ENCODE peak calls at places on chromosomes 16 and 17, in five cellular contexts. One of them, this sample, is unnamed.

GRCh38 chr16:28316056-28316455 is 23.7 kb downstream of the SBK1 start:
- DNase-seq in heart right ventricle: no peak
- DNase-seq in aorta: peak
- DNase-seq in body of pancreas: no peak
- DNase-seq in DND-41: no peak
- DNase-seq in this sample: no peak

GRCh38 chr17:80786470-80786869 is 205.2 kb upstream of the CHMP6 start:
- DNase-seq in body of pancreas: no peak
- DNase-seq in DND-41: no peak
- DNase-seq in heart right ventricle: no peak
- DNase-seq in aorta: no peak
- DNase-seq in this sample: no peak

GRCh38 chr17:76022285-76022684 is 4.8 kb downstream of the EVPL start:
- DNase-seq in DND-41: no peak
- DNase-seq in heart right ventricle: no peak
- DNase-seq in aorta: no peak
- DNase-seq in body of pancreas: no peak
- DNase-seq in this sample: no peak

GRCh38 chr17:63113167-63113566 is 147.1 kb downstream of the TANC2 start:
- DNase-seq in aorta: no peak
- DNase-seq in heart right ventricle: no peak
- DNase-seq in body of pancreas: no peak
- DNase-seq in DND-41: no peak
- DNase-seq in this sample: no peak

GRCh38 chr17:64940055-64940454 is 20.8 kb upstream of the LRRC37A3 start:
- DNase-seq in body of pancreas: no peak
- DNase-seq in heart right ventricle: no peak
- DNase-seq in aorta: no peak
- DNase-seq in DND-41: no peak
- DNase-seq in this sample: no peak

GRCh38 chr17:55763856-55764255 is 13.0 kb downstream of the PCTP start:
- DNase-seq in DND-41: no peak
- DNase-seq in heart right ventricle: no peak
- DNase-seq in aorta: no peak
- DNase-seq in body of pancreas: no peak
- DNase-seq in this sample: no peak

GRCh38 chr17:33945641-33946546 is 309.2 kb upstream of the CCL2 start:
- DNase-seq in aorta: no peak
- DNase-seq in DND-41: no peak
- DNase-seq in body of pancreas: no peak
- DNase-seq in heart right ventricle: no peak
- DNase-seq in this sample: no peak

GRCh38 chr16:50576403-50577113 is 28.4 kb downstream of the NKD1 start:
- DNase-seq in body of pancreas: no peak
- DNase-seq in DND-41: no peak
- DNase-seq in aorta: peak
- DNase-seq in heart right ventricle: no peak
- DNase-seq in this sample: no peak

GRCh38 chr16:80569440-80570105 is 28.8 kb downstream of the DYNLRB2 start:
- DNase-seq in body of pancreas: no peak
- DNase-seq in heart right ventricle: no peak
- DNase-seq in aorta: no peak
- DNase-seq in DND-41: no peak
- DNase-seq in this sample: no peak

GRCh38 chr17:11986939-11987329 is 10.3 kb downstream of the ZNF18 start:
- DNase-seq in body of pancreas: no peak
- DNase-seq in heart right ventricle: no peak
- DNase-seq in aorta: no peak
- DNase-seq in DND-41: no peak
- DNase-seq in this sample: no peak

GRCh38 chr17:40032322-40033320 is 17.4 kb downstream of the CSF3 start:
- DNase-seq in body of pancreas: peak
- DNase-seq in heart right ventricle: peak
- DNase-seq in DND-41: no peak
- DNase-seq in aorta: no peak
- DNase-seq in this sample: peak

GRCh38 chr17:77445908-77446535 is 305.3 kb downstream of the SEC14L1 start:
- DNase-seq in body of pancreas: peak
- DNase-seq in DND-41: peak
- DNase-seq in aorta: no peak
- DNase-seq in heart right ventricle: no peak
- DNase-seq in this sample: peak
- H3K27ac ChIP-seq in body of pancreas: peak
- H3K27ac ChIP-seq in DND-41: peak
- H3K27ac ChIP-seq in aorta: no peak
- H3K27ac ChIP-seq in heart right ventricle: peak
- H3K27ac ChIP-seq in this sample: peak

DNA sequence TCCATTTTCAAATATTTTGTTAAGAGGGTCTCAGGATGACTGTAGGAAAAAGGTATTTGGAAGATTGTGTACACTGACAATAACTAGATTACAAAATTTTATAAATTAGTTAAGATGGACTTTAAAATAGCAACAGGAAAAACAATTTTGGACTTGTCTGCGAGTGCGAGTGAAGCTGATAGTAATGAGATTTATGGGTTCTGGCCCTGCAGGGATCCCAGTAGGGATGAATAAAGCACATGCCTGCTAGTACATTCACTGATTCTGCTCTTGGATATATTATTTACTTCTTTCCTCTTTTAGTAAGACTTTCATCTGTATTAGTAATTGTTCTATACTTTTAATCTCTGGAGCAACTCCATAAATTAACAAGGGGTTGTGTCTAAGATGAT is 28.2 kb downstream of the PRKCA start:
- DNase-seq in aorta: no peak
- DNase-seq in heart right ventricle: no peak
- DNase-seq in body of pancreas: no peak
- DNase-seq in DND-41: no peak
- DNase-seq in this sample: no peak
- H3K27ac ChIP-seq in aorta: no peak
- H3K27ac ChIP-seq in heart right ventricle: no peak
- H3K27ac ChIP-seq in body of pancreas: no peak
- H3K27ac ChIP-seq in DND-41: peak
- H3K27ac ChIP-seq in this sample: no peak

GRCh38 chr17:2900842-2901241 is 104.6 kb downstream of the RAP1GAP2 start:
- DNase-seq in heart right ventricle: no peak
- DNase-seq in DND-41: no peak
- DNase-seq in body of pancreas: no peak
- DNase-seq in aorta: no peak
- DNase-seq in this sample: no peak

GRCh38 chr17:2901582-2901981 is 105.3 kb downstream of the RAP1GAP2 start:
- DNase-seq in heart right ventricle: peak
- DNase-seq in body of pancreas: peak
- DNase-seq in DND-41: no peak
- DNase-seq in aorta: no peak
- DNase-seq in this sample: no peak

GRCh38 chr17:2897605-2898004 is 101.4 kb downstream of the RAP1GAP2 start:
- DNase-seq in aorta: no peak
- DNase-seq in heart right ventricle: no peak
- DNase-seq in DND-41: no peak
- DNase-seq in body of pancreas: peak
- DNase-seq in this sample: no peak

GRCh38 chr17:2898255-2898926 is 102.2 kb downstream of the RAP1GAP2 start:
- DNase-seq in DND-41: no peak
- DNase-seq in heart right ventricle: no peak
- DNase-seq in body of pancreas: peak
- DNase-seq in aorta: no peak
- DNase-seq in this sample: peak

DNA sequence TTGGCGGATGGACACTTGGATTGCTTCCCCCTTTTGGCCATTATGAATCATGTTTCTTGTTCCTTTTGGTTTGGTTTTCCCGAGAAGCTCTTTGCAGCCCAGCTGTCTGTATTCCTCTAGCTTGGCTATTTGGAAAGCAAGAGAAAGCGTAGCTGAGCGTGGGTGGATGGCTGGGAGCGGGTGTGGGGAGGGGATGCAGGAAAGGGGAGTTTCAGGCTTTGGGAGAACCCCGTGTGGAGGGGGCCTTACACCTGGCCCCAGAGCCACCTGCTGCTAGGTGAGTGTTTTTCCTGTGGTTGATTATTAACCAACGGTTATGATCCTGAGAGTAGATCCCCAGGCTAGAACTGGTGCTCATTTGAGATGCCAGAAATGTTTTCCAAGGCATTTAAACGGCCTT is 103.7 kb downstream of the RAP1GAP2 start:
- DNase-seq in DND-41: no peak
- DNase-seq in heart right ventricle: no peak
- DNase-seq in body of pancreas: peak
- DNase-seq in aorta: no peak
- DNase-seq in this sample: peak
- H3K27ac ChIP-seq in DND-41: no peak
- H3K27ac ChIP-seq in heart right ventricle: no peak
- H3K27ac ChIP-seq in body of pancreas: peak
- H3K27ac ChIP-seq in aorta: no peak
- H3K27ac ChIP-seq in this sample: peak

GRCh38 chr16:66332599-66332998 is 33.9 kb upstream of the CDH5 start:
- DNase-seq in heart right ventricle: no peak
- DNase-seq in DND-41: no peak
- DNase-seq in aorta: no peak
- DNase-seq in body of pancreas: no peak
- DNase-seq in this sample: no peak

GRCh38 chr16:66335704-66336329 is 30.7 kb upstream of the CDH5 start:
- DNase-seq in DND-41: peak
- DNase-seq in heart right ventricle: peak
- DNase-seq in body of pancreas: no peak
- DNase-seq in aorta: no peak
- DNase-seq in this sample: no peak

GRCh38 chr16:66337434-66338188 is 28.9 kb upstream of the CDH5 start:
- DNase-seq in body of pancreas: no peak
- DNase-seq in aorta: no peak
- DNase-seq in DND-41: no peak
- DNase-seq in heart right ventricle: no peak
- DNase-seq in this sample: peak

DNA sequence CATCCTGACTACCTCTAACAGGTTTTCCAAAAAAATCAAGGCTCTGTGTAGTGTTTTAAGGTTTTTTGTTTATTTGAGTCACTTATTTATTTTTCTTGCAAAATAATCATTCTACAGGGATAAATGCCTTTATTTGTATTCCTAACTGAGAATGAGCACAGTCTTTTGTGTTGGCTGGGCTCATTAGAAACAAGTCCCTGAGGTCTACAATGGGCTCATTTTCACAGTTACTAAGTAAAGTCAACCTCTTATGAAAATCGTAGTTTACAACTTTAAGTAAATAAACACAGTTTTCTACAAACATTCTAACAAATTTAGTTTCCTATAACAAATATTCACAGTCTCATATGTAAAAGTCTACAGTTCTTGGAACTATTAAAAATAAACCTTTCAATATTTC is 31.6 kb upstream of the CDH5 start:
- DNase-seq in heart right ventricle: no peak
- DNase-seq in DND-41: no peak
- DNase-seq in body of pancreas: no peak
- DNase-seq in aorta: no peak
- DNase-seq in this sample: no peak
- H3K27ac ChIP-seq in heart right ventricle: no peak
- H3K27ac ChIP-seq in DND-41: no peak
- H3K27ac ChIP-seq in body of pancreas: no peak
- H3K27ac ChIP-seq in aorta: no peak
- H3K27ac ChIP-seq in this sample: no peak

This sample was measured in colonic mucosa.